ENCODE peak calls at places on chromosome 7, in seven cellular contexts. E is PC-9, R is mesendoderm, X is GM23248, Q is OCI-LY7, Z is K562, W is osteoblast. O is an unnamed sample.

GRCh38 chr7:34042406-34042805 is 137.1 kb downstream of the BMPER start:
- DNase-seq in Z (no peak), X (peak; percentile 76), W (no peak), R (no peak), E (no peak), Q (no peak), O (no peak)

GRCh38 chr7:132575336-132575986 is 809 bp downstream of the PLXNA4 start:
- DNase-seq in X (peak; percentile 73), Q (no peak), R (peak; percentile 70), E (no peak), W (peak; percentile 99), Z (peak; percentile 7), O (peak; percentile 61)

GRCh38 chr7:106345421-106346166 is 60.8 kb upstream of the NAMPT start:
- DNase-seq in R (no peak), Q (no peak), W (no peak), E (no peak), X (peak; percentile 45), Z (peak; percentile 39), O (no peak)

GRCh38 chr7:134699871-134700270 is 53.2 kb downstream of the BPGM start:
- DNase-seq in R (no peak), W (no peak), Q (no peak), E (no peak), X (no peak), Z (no peak), O (no peak)

GRCh38 chr7:120716306-120716705 is 141.6 kb downstream of the TSPAN12 start:
- DNase-seq in W (no peak), Q (no peak), R (no peak), E (no peak), Z (no peak), X (no peak), O (no peak)

GRCh38 chr7:137715546-137715945 is 131.2 kb downstream of the DGKI start:
- DNase-seq in E (no peak), W (peak; percentile 69), X (peak; percentile 76), Q (no peak), R (no peak), Z (no peak), O (no peak)

GRCh38 chr7:154906201-154906600 is 96.7 kb downstream of the PAXIP1 start:
- DNase-seq in R (no peak), Z (no peak), X (no peak), Q (no peak), W (peak; percentile 71), E (no peak), O (no peak)

GRCh38 chr7:12137283-12137682 is 73.8 kb upstream of the TMEM106B start:
- DNase-seq in X (no peak), E (no peak), Z (no peak), R (no peak), Q (no peak), W (no peak), O (no peak)

GRCh38 chr7:106621393-106622132 is 39.4 kb downstream of the CCDC71L start:
- DNase-seq in W (no peak), E (no peak), Z (no peak), R (no peak), X (no peak), Q (no peak), O (no peak)

GRCh38 chr7:141133646-141134045 is 59.8 kb downstream of the TMEM178B start:
- DNase-seq in Z (no peak), X (no peak), W (peak; percentile 43), R (no peak), Q (no peak), E (no peak), O (no peak)

GRCh38 chr7:79982151-79982770 is 152.4 kb upstream of the GNAI1 start:
- DNase-seq in W (peak; percentile 80), Z (no peak), R (no peak), X (peak; percentile 61), E (no peak), Q (no peak), O (no peak)

GRCh38 chr7:82294258-82294855 is 149.2 kb downstream of the CACNA2D1 start:
- DNase-seq in Q (no peak), X (peak; percentile 65), R (no peak), Z (no peak), W (no peak), E (no peak), O (no peak)

GRCh38 chr7:156604311-156604710 is 36.3 kb upstream of the RNF32 start:
- DNase-seq in R (peak; percentile 75), Z (no peak), Q (no peak), E (no peak), W (peak; percentile 71), X (peak; percentile 12), O (no peak)

GRCh38 chr7:131170440-131171105 is 157.1 kb upstream of the MKLN1 start:
- DNase-seq in E (no peak), W (peak; percentile 85), X (peak; percentile 71), Q (no peak), Z (no peak), R (peak; percentile 41), O (peak; percentile 9)

GRCh38 chr7:93040355-93040754 is 77.4 kb downstream of the SAMD9 start:
- DNase-seq in E (no peak), R (no peak), Z (no peak), W (no peak), X (no peak), Q (no peak), O (no peak)

GRCh38 chr7:98250789-98251188 is 1.2 kb downstream of the TECPR1 start:
- DNase-seq in W (peak; percentile 55), R (peak; percentile 36), E (peak; percentile 26), Z (peak; percentile 54), Q (peak; percentile 78), X (no peak), O (no peak)

GRCh38 chr7:770786-771185 is 43.7 kb upstream of the PRKAR1B start:
- DNase-seq in R (no peak), E (no peak), X (no peak), W (peak; percentile 76), Z (no peak), Q (no peak), O (peak; percentile 50)

GRCh38 chr7:127731431-127732080 is 79.6 kb downstream of the SND1 start:
- DNase-seq in E (no peak), Z (no peak), X (no peak), W (no peak), R (no peak), Q (no peak), O (no peak)

GRCh38 chr7:127732306-127732705 is 80.3 kb downstream of the SND1 start:
- DNase-seq in Z (no peak), E (no peak), R (no peak), Q (no peak), W (no peak), X (no peak), O (no peak)

GRCh38 chr7:127730658-127731276 is 78.8 kb downstream of the SND1 start:
- DNase-seq in Z (no peak), E (no peak), R (no peak), X (no peak), Q (no peak), W (no peak), O (no peak)

GRCh38 chr7:127736511-127736910 is 84.5 kb downstream of the SND1 start:
- DNase-seq in E (no peak), Q (no peak), Z (no peak), W (no peak), X (no peak), R (peak; percentile 36), O (no peak)

DNA sequence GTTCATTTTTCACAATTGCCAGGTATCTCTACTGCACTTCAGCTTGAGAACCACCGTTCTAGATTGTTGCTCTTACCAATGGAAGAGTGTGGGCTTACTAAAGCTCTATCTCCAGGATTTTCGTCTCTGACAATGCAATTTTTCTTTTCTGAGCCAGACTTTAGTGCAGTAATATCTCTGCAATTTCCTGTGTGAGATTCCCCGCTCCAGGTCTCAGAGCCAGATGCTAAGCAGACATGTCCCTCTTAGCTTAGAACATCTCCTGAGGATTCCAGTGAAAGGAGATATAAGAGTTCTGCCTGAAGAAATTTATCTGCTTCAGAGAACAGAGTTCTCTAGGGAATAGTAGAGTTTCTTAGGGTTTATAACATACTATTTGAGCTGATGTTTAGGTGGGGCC is 82.0 kb downstream of the SND1 start:
- DNase-seq in E (no peak), W (no peak), X (peak; percentile 20), R (peak; percentile 8), Q (no peak), Z (no peak), O (no peak)
- H3K36me3 ChIP-seq in E (peaks cover 17% of the 10 kb centered on the region), W (peaks cover 48% of the 10 kb centered on the region), X (peaks cover 22% of the 10 kb centered on the region), R (peaks cover 2% of the 10 kb centered on the region), Q (peaks cover 85% of the 10 kb centered on the region), Z (peaks cover 91% of the 10 kb centered on the region), O (peaks cover 3% of the 10 kb centered on the region)

GRCh38 chr7:139482122-139482521 is 1.4 kb downstream of the KLRG2 start:
- DNase-seq in Z (no peak), W (no peak), E (no peak), Q (no peak), R (no peak), X (no peak), O (no peak)

GRCh38 chr7:139487366-139488080 is 4.0 kb upstream of the KLRG2 start:
- DNase-seq in Q (no peak), Z (no peak), R (no peak), X (no peak), W (no peak), E (no peak), O (no peak)

GRCh38 chr7:139481364-139481763 is 2.1 kb downstream of the KLRG2 start:
- DNase-seq in R (peak; percentile 37), Q (no peak), X (no peak), Z (no peak), E (no peak), W (no peak), O (no peak)

GRCh38 chr7:139479620-139480019 is 3.9 kb downstream of the KLRG2 start:
- DNase-seq in E (no peak), R (no peak), Z (no peak), W (no peak), X (no peak), Q (no peak), O (no peak)

GRCh38 chr7:139482662-139483466 is 609 bp downstream of the KLRG2 start:
- DNase-seq in X (peak; percentile 57), Q (no peak), E (no peak), R (peak; percentile 72), Z (no peak), W (peak; percentile 89), O (peak; percentile 41)
- H3K4me3 ChIP-seq in X (peak overlapping the region; percentile 51), Q (no peak overlapping the region), E (no peak overlapping the region), R (peak overlapping the region; percentile 43), Z (no peak overlapping the region), W (peak overlapping the region; percentile 19), O (peak overlapping the region; percentile 26)

GRCh38 chr7:104933022-104933421 is 81.0 kb upstream of the KMT2E start:
- DNase-seq in W (no peak), X (no peak), Z (no peak), Q (no peak), R (no peak), E (no peak), O (no peak)
- H3K4me2 ChIP-seq in W (no peak overlapping the region), X (no peak overlapping the region), Z (no peak overlapping the region), Q (peak overlapping the region; percentile 34), R (no peak overlapping the region), E (no peak overlapping the region), O (no peak overlapping the region)

DNA sequence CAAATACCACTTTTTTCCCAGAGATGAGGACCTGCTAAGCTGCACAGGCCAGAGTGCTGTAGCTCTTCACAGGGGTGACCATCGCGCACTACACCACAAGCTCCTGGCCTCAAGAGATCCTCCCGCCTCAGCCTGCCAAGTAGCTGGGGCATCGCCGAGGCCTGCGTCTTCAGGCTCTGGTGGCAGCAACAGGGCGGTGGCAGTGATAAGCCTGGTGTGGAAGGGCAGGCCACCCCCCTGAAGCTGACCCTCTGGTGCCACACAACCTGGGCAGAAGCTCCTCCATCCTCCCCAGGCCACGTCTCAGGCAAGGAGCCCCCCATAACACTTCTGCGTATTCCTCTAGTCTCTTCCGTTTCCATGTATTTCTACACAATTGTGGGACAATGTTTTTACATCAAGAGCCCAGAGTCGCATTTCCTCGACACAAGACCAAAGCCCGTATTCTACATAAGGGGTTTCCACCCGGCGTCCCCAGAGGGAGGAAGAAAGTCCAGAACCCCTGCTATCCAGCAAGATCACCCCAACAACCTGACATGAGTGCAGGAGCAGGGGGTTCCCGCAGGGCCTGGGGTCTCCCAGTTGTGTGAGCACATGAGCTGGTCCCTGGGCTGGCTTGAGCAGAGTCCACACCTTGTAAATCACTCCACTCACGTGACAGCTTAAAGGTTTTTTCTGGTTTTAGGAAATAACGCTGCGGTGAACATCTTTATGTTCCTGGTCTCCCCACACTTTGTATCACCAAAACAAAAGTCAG is 37.6 kb upstream of the NCAPG2 start:
- DNase-seq in Q (no peak), E (no peak), W (no peak), X (no peak), Z (no peak), R (no peak), O (no peak)
- H3K36me3 ChIP-seq in Q (peaks cover 11% of the 10 kb centered on the region), E (peaks cover 49% of the 10 kb centered on the region), W (peaks cover 51% of the 10 kb centered on the region), X (peaks cover 42% of the 10 kb centered on the region), Z (peaks cover 92% of the 10 kb centered on the region), R (peaks cover 3% of the 10 kb centered on the region), O (no peaks in the 10 kb centered on the region)

O was measured in hepatocyte.